ENCODE peak calls at places on chromosomes 2 and 18, in ten cellular contexts. P, H, S, K, B, G, J, A, N and V are unnamed samples.

GRCh38 chr2:221388891-221389290 is 183.2 kb downstream of the EPHA4 start:
- DNase-seq in K (no peak), A (no peak), G (no peak), J (no peak), N (no peak), P (no peak), S (no peak), H (no peak), B (no peak), V (no peak)

GRCh38 chr18:45539383-45539960 is 75.8 kb upstream of the SLC14A2 start:
- DNase-seq in K (no peak), B (no peak), G (no peak), N (no peak), A (no peak), J (no peak), S (no peak), P (no peak), H (no peak), V (no peak)

GRCh38 chr2:10039658-10040410 is 3.5 kb upstream of the KLF11 start:
- DNase-seq in G (peak; percentile 32), A (no peak), P (no peak), H (peak; percentile 18), N (no peak), J (no peak), S (no peak), B (no peak), K (no peak), V (no peak)

GRCh38 chr18:35158728-35159443 is 81.9 kb upstream of the ZNF397 start:
- DNase-seq in N (no peak), G (no peak), P (peak; percentile 82), H (no peak), A (no peak), B (no peak), S (no peak), K (no peak), J (no peak), V (no peak)

GRCh38 chr18:27808678-27809077 is 368.3 kb downstream of the CDH2 start:
- DNase-seq in G (no peak), N (no peak), A (no peak), S (no peak), K (no peak), J (no peak), B (no peak), P (no peak), H (no peak), V (no peak)

GRCh38 chr2:100809486-100809885 is 10.5 kb upstream of the NPAS2 start:
- DNase-seq in H (no peak), B (no peak), A (no peak), J (no peak), P (no peak), S (no peak), K (no peak), N (no peak), G (no peak), V (no peak)

GRCh38 chr2:118893100-118893499 is 45.7 kb upstream of the EN1 start:
- DNase-seq in A (no peak), S (no peak), K (no peak), B (no peak), P (no peak), G (no peak), J (no peak), H (no peak), N (no peak), V (no peak)

GRCh38 chr2:105384861-105385260 is 14.0 kb downstream of the FHL2 start:
- DNase-seq in K (no peak), S (no peak), B (no peak), A (no peak), P (no peak), J (peak; percentile 92), G (no peak), N (no peak), H (no peak), V (no peak)

GRCh38 chr2:216340280-216340631 is 32.0 kb downstream of the MARCHF4 start:
- DNase-seq in H (no peak), S (no peak), K (no peak), P (no peak), A (no peak), G (no peak), J (no peak), N (no peak), B (no peak), V (no peak)

GRCh38 chr2:149098722-149099121 is 60.2 kb downstream of the LYPD6B start:
- DNase-seq in H (no peak), P (peak; percentile 22), B (no peak), G (no peak), K (no peak), A (no peak), N (no peak), J (no peak), S (peak; percentile 69), V (no peak)